ENCODE peak calls at places on chromosomes 13 and 19, in six cellular contexts. V is nephron progenitor cell; U is tibial artery; G is stimulated activated CD4-positive, alpha-beta T cell treated with anti-CD3 and anti-CD28 coated beads, Interleukin-4, amount 100 ng/mL, for 1 hour; X is cardiac fibroblast; M is mesendoderm. Z is an unnamed sample.

GRCh38 chr13:66665991-66666390 is 564.1 kb downstream of the PCDH9 start:
- DNase-seq in M (peak), X (peak), G (no peak), U (no peak), V (peak), Z (no peak)

GRCh38 chr13:109273326-109273751 is 513.0 kb downstream of the IRS2 start:
- DNase-seq in V (no peak), G (no peak), M (no peak), U (no peak), X (peak), Z (no peak)

GRCh38 chr13:54742984-54743383 is 1714.4 kb downstream of the OLFM4 start:
- DNase-seq in M (no peak), X (no peak), U (no peak), G (no peak), V (no peak), Z (no peak)

GRCh38 chr19:5826531-5827341 is 12.8 kb downstream of the FUT6 start:
- DNase-seq in X (peak), U (no peak), M (peak), G (peak), V (peak), Z (peak)

GRCh38 chr19:2037676-2038255 is 13.3 kb downstream of the MKNK2 start:
- DNase-seq in G (no peak), X (no peak), U (no peak), M (no peak), V (no peak), Z (no peak)

GRCh38 chr13:110306340-110306959 is 507 bp downstream of the COL4A1 start:
- DNase-seq in G (no peak), X (peak), V (peak), U (peak), M (peak), Z (no peak)

GRCh38 chr13:91292630-91293221 is 54.8 kb upstream of the MIR17HG start:
- DNase-seq in G (no peak), V (no peak), X (no peak), U (no peak), M (no peak), Z (no peak)

GRCh38 chr19:18995804-18996241 is 37.5 kb downstream of the SUGP2 start:
- DNase-seq in M (peak), G (no peak), U (no peak), V (peak), X (peak), Z (no peak)

GRCh38 chr13:73967397-73968165 is 166.6 kb downstream of the KLF12 start:
- DNase-seq in V (no peak), G (no peak), M (no peak), X (no peak), U (no peak), Z (no peak)

GRCh38 chr13:75052616-75053015 is 429.4 kb downstream of the TBC1D4 start:
- DNase-seq in M (no peak), G (no peak), V (no peak), X (no peak), U (no peak), Z (no peak)

GRCh38 chr19:39321832-39322176 is 1.1 kb upstream of the LRFN1 start:
- DNase-seq in U (no peak), X (no peak), V (no peak), G (no peak), M (no peak), Z (no peak)

GRCh38 chr13:100304241-100304640 is 215.3 kb downstream of the PCCA start:
- DNase-seq in V (no peak), G (no peak), X (no peak), M (peak), U (no peak), Z (no peak)

GRCh38 chr13:20001351-20001750 is 42.8 kb downstream of the ZMYM2 start:
- DNase-seq in G (no peak), X (peak), U (no peak), M (no peak), V (no peak), Z (no peak)

Z was measured in activated CD8-positive, alpha-beta memory T cell treated with anti-CD3 and anti-CD28 coated beads, Interleukin-2, amount 50 U/mL, for 48 hours.